ENCODE peak calls at places on chromosomes 5 and 9, in five cellular contexts. R is adrenal gland, V is GM23248, E is H1, I is fibroblast of lung. Q is an unnamed sample. For H3K4me1, the result is how much of the 10 kb centered on the place peaks cover.

GRCh38 chr9:75455444-75455921 is 367.2 kb downstream of the OSTF1 start:
- DNase-seq in R (peak), V (peak), E (no peak), I (peak), Q (peak)

GRCh38 chr9:28287413-28287812 is 714.1 kb upstream of the C9orf72 start:
- DNase-seq in R (no peak), V (no peak), E (no peak), I (no peak), Q (no peak)

GRCh38 chr5:32552936-32553335 is 32.4 kb upstream of the SUB1 start:
- DNase-seq in R (no peak), V (no peak), E (no peak), I (no peak), Q (no peak)

GRCh38 chr9:14522627-14523379 is 170.4 kb downstream of the ZDHHC21 start:
- DNase-seq in R (no peak), V (no peak), E (no peak), I (no peak), Q (no peak)

GRCh38 chr5:139561655-139562451 is 714 bp downstream of the UBE2D2 start:
- DNase-seq in R (peak), V (peak), E (peak), I (peak), Q (no peak)

GRCh38 chr5:125525356-125525755 is 778.9 kb upstream of the ZNF608 start:
- DNase-seq in R (no peak), V (no peak), E (no peak), I (peak), Q (no peak)

GRCh38 chr5:153699035-153699434 is 208.6 kb downstream of the GRIA1 start:
- DNase-seq in R (no peak), V (no peak), E (no peak), I (peak), Q (no peak)

GRCh38 chr9:107228648-107229047 is 54.4 kb upstream of the RAD23B start:
- DNase-seq in R (no peak), V (no peak), E (no peak), I (no peak), Q (no peak)

GRCh38 chr5:57216714-57217113 is 42.9 kb downstream of the GPBP1 start:
- DNase-seq in R (no peak), V (peak), E (no peak), I (peak), Q (no peak)

GRCh38 chr5:81942746-81943145 is 29.1 kb upstream of the ATG10 start:
- DNase-seq in R (no peak), V (no peak), E (no peak), I (no peak), Q (no peak)

GRCh38 chr5:180785794-180786221 is 16.8 kb downstream of the MGAT1 start:
- DNase-seq in R (no peak), V (peak), E (peak), I (peak), Q (peak)

GRCh38 chr9:135479469-135480052 is at the start of gene PPP1R26:
- DNase-seq in R (peak), V (peak), E (no peak), I (no peak), Q (no peak)

GRCh38 chr5:159120446-159120845 is 20.7 kb upstream of the EBF1 start:
- DNase-seq in R (no peak), V (no peak), E (no peak), I (no peak), Q (no peak)

GRCh38 chr5:78806544-78806943 is 158.0 kb upstream of the LHFPL2 start:
- DNase-seq in R (no peak), V (peak), E (no peak), I (peak), Q (peak)

GRCh38 chr9:118459832-118460425 is 755.7 kb downstream of the TLR4 start:
- DNase-seq in R (no peak), V (no peak), E (no peak), I (no peak), Q (no peak)

GRCh38 chr5:15690611-15691010 is 190.6 kb downstream of the FBXL7 start:
- DNase-seq in R (no peak), V (peak), E (no peak), I (peak), Q (no peak)

GRCh38 chr5:171481791-171482536 is 62.5 kb downstream of the FGF18 start:
- DNase-seq in R (no peak), V (no peak), E (no peak), I (no peak), Q (no peak)

GRCh38 chr5:180519098-180519497 is 24.9 kb downstream of the CNOT6 start:
- DNase-seq in R (peak), V (peak), E (no peak), I (peak), Q (no peak)

GRCh38 chr5:6734243-6734695 is 21.0 kb downstream of the TENT4A start:
- DNase-seq in R (peak), V (peak), E (no peak), I (peak), Q (no peak)

GRCh38 chr9:97990259-97990658 is 7.1 kb downstream of the ANP32B start:
- DNase-seq in R (no peak), V (peak), E (no peak), I (peak), Q (peak)

GRCh38 chr9:112047538-112048066 is 127.5 kb downstream of the SUSD1 start:
- DNase-seq in R (no peak), V (no peak), E (no peak), I (no peak), Q (no peak)

GRCh38 chr5:154475613-154476342 is 2.2 kb downstream of the HAND1 start:
- DNase-seq in R (no peak), V (no peak), E (peak), I (no peak), Q (no peak)

GRCh38 chr9:123784513-123784912 is 145.4 kb downstream of the DENND1A start:
- DNase-seq in R (no peak), V (peak), E (no peak), I (peak), Q (no peak)

GRCh38 chr9:70553718-70554673 is 139.5 kb upstream of the KLF9 start:
- DNase-seq in R (no peak), V (peak), E (peak), I (peak), Q (peak)

DNA sequence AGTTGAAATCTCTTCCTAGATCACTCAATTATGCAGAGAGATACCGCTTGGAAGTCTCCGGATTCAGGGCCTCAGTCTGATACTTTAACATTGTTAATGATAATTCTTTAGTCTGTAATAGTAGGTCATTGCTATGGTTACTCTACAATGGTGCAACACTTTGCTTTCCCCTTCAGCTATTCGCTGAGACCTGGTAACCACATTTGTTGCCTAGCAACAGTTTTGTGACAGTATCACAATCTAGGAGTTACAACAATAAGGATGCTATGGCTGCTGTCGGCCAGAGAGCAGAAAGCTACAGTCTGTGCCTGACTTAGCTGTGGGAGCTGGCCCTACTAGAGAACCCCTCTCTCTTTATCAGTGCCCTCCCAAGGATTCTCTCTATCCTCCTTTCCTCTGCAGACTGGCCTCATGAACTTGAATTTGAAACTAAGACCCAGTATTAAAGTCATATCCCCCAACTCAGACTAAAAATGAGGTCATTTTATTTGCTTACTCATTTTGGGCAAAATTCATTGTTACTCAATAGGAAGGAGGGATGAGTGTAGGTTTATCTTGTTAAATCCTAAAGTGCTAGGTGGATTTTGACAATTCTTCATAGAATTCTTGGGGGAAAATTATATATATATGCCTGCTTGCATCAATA is 39.3 kb downstream of the NR2F1 start:
- DNase-seq in R (peak), V (peak), E (no peak), I (peak), Q (peak)
- H3K27ac ChIP-seq in R (peak), V (peak), E (no peak), I (peak), Q (no peak)

GRCh38 chr5:134435525-134435924 is 23.8 kb upstream of the CDKN2AIPNL start:
- DNase-seq in R (no peak), V (peak), E (no peak), I (peak), Q (peak)

GRCh38 chr5:134437340-134438267 is 25.9 kb upstream of the CDKN2AIPNL start:
- DNase-seq in R (no peak), V (peak), E (no peak), I (peak), Q (no peak)

GRCh38 chr5:134438641-134439621 is 27.2 kb upstream of the CDKN2AIPNL start:
- DNase-seq in R (peak), V (peak), E (no peak), I (peak), Q (no peak)

GRCh38 chr5:134438268-134438622 is 26.6 kb upstream of the CDKN2AIPNL start:
- DNase-seq in R (peak), V (peak), E (no peak), I (peak), Q (no peak)

DNA sequence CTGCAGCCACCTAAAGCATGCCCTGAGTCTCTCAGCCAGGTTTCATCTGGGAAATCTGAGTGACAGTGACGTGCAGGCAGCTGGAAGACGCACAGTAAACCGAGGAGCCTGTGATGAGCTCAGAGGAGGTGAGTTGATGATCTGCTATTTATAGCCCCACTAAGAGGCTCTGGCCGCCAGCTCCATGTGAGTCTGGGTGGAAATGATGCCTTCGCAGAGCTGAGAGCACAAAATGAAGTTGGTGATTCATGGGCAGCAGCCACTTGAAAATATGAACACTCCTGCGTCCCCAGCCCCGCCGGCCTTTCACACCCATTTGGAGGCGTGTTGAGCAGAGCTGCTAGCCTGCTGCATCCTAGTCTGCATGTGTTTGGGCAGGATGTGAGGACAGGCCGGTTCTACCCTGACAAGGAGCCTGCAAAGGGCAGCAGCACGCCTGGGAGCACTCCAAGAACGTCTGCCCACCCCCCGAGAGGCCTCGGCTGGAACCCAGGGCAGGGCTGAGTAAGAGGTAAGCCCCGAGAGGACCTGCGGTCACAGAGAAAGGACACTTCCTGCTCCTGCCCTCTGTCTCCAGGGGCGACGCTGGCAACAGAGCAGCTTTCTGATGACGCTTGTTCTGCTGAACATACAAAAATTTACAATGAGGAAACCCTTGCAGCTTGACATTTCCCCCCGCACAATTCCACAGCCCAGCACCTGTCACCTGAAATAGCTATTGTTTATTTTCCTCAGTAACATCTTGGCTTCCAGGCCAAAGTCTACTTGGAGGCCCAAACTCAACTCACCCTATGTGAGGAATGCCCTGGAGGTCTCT is 25.1 kb upstream of the CDKN2AIPNL start:
- DNase-seq in R (peak), V (peak), E (no peak), I (peak), Q (peak)
- H3K4me1 ChIP-seq in R (under half), V (under half), E (under half), I (under half), Q (half or more)

DNA sequence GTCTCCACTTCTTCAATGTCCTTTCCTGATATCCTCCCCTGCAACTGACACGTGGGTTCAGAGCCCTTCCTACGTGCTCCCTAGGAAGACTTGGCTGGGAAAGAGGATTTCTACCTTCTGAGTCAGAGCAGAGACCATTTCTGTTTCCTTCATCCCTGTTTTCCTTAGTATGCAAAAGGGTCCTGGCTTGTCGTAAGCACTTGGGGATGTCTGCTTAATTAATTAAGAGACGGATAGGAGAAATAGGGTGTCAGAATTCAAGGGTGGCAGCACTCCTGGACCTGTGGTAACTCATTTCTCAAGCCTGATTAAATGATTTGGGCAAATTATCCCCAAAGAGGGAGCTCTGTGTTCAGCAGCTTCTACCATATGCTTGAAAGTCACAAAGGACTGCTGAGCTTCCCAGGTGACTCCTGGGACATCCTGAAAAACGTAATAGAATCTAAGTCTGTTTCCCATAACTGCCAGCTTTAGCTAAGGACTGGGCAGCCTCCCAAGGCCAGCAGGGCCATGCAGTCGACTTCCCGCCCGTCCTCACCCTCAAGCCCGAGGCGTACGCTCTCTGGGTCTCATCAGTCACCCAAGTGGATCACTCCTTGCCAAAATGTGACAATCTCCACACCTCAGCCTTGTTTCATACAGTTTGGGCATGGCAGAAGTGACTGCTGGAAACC is 20.5 kb downstream of the ABCA1 start:
- DNase-seq in R (peak), V (peak), E (peak), I (peak), Q (peak)
- H3K27ac ChIP-seq in R (peak), V (peak), E (no peak), I (peak), Q (no peak)

DNA sequence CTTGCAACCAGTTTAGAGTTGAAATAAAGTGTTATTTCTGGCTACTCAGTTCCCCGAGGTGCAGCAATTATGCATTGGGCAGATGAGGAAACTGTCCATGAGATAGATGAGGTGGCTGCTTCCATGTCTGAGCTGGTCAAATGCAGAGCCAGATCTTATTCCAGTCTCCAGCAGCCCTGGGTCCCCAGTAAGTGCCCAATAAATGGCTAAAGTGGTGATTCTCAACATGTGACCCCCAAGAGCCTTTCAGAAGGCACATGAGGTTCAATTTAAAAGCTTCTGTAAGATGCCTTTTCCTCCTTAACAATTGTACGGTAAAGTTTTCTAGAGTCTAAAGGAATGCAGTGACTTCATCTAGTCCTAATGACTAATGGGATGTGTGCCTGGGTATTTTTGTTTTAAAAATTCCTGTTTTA is 17.5 kb downstream of the ATOX1 start:
- DNase-seq in R (no peak), V (peak), E (no peak), I (peak), Q (no peak)
- H3K4me1 ChIP-seq in R (under half), V (half or more), E (under half), I (under half), Q (half or more)

GRCh38 chr5:135629164-135629563 is 50.4 kb upstream of the CXCL14 start:
- DNase-seq in R (no peak), V (no peak), E (peak), I (peak), Q (no peak)
- H3K27ac ChIP-seq in R (no peak), V (no peak), E (no peak), I (no peak), Q (no peak)

GRCh38 chr9:114386886-114387677 is 700 bp downstream of the AKNA start:
- DNase-seq in R (peak), V (peak), E (no peak), I (peak), Q (peak)
- H3K4me1 ChIP-seq in R (under half), V (under half), E (under half), I (under half), Q (under half)

DNA sequence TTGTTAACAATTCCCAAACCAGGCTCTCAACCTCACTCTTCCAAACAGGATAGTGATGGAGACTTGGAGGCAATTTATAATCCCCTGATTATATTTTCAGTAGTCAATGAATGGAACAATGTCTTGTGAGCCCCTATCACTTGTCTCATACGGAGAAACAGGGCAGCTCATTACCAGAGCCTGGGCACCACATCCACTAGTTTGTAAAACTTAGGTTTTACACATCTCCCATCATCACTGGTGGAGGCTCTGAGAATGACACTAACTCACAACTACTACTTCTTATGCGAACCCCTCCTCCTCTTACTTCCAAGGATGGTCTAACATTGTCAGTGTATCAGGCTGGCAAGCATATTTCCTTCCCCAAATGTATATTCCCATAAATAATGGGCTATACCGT is 253.7 kb downstream of the EPB41L4A start:
- DNase-seq in R (no peak), V (no peak), E (no peak), I (no peak), Q (no peak)
- H3K27ac ChIP-seq in R (no peak), V (peak), E (no peak), I (no peak), Q (no peak)

DNA sequence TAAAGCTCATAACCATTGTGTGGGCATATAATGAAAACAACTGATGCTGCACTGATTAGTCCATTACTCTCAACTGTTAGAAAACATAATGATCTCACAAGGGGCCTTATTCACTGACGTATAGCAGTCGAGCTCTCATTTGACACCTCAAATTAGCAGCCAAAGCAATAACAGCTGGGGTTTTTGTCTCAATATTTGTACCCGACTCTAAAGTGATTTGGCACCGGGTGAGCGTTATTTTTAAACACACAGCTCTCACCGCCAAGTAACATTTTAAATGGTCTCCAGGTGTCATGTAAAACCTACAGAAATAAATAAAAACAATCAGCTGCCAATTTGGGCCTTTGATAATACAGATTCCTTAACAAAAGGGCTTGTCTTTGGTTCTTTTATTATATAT is 252.3 kb upstream of the PANK3 start:
- DNase-seq in R (no peak), V (no peak), E (no peak), I (no peak), Q (no peak)
- H3K4me1 ChIP-seq in R (under half), V (under half), E (under half), I (under half), Q (under half)